ENCODE peak calls at places on chromosomes 1 and 21, in five cellular contexts. N is stomach, M is GM12864, S is endothelial cell, G is ACHN. R is an unnamed sample.

GRCh38 chr1:43232071-43232470 is 37.7 kb upstream of the TMEM125 start:
- DNase-seq in S (no peak), N (no peak), M (no peak), G (peak; percentile 39), R (no peak)

GRCh38 chr1:245888809-245889208 is 618.3 kb downstream of the SMYD3 start:
- DNase-seq in G (peak; percentile 44), M (no peak), S (peak; percentile 33), N (no peak), R (no peak)

GRCh38 chr1:30936541-30937171 is 28.1 kb upstream of the SDC3 start:
- DNase-seq in N (no peak), M (no peak), S (no peak), G (no peak), R (no peak)

GRCh38 chr1:205583461-205584130 is 48.2 kb downstream of the ELK4 start:
- DNase-seq in S (no peak), G (no peak), M (no peak), N (no peak), R (no peak)

GRCh38 chr1:93820554-93821411 is 58.2 kb downstream of the DNTTIP2 start:
- DNase-seq in S (no peak), G (no peak), N (no peak), M (no peak), R (no peak)

GRCh38 chr1:63423649-63424048 is 56.2 kb downstream of the ALG6 start:
- DNase-seq in N (no peak), M (no peak), S (no peak), G (no peak), R (no peak)

GRCh38 chr21:41024341-41025056 is 143.5 kb upstream of the BACE2 start:
- DNase-seq in S (no peak), N (no peak), M (no peak), G (no peak), R (no peak)

GRCh38 chr1:170807432-170807831 is 127.9 kb upstream of the MROH9 start:
- DNase-seq in N (no peak), G (no peak), S (no peak), M (no peak), R (no peak)

GRCh38 chr1:211714154-211714553 is 38.7 kb upstream of the NEK2 start:
- DNase-seq in S (no peak), N (no peak), G (no peak), M (no peak), R (no peak)

GRCh38 chr1:88302843-88303486 is 381.1 kb upstream of the PKN2 start:
- DNase-seq in N (no peak), S (peak; percentile 20), M (no peak), G (peak; percentile 31), R (no peak)

GRCh38 chr1:220420700-220421099 is 107.2 kb upstream of the MARK1 start:
- DNase-seq in N (no peak), M (no peak), S (no peak), G (no peak), R (no peak)

GRCh38 chr1:94707321-94708298 is 112.5 kb upstream of the SLC44A3 start:
- DNase-seq in G (no peak), N (no peak), M (no peak), S (no peak), R (no peak)

GRCh38 chr1:44033041-44033575 is 1.8 kb upstream of the SLC6A9 start:
- DNase-seq in G (no peak), M (no peak), S (no peak), N (no peak), R (no peak)

GRCh38 chr21:34960672-34961071 is 88.4 kb downstream of the RUNX1 start:
- DNase-seq in S (no peak), G (no peak), M (no peak), N (no peak), R (no peak)